ENCODE peak calls at places on chromosomes 7 and 10, in ten cellular contexts. K is neural progenitor cell, Q is thoracic aorta, W is WTC11, R is neural crest cell, X is heart right ventricle, M is A549, T is osteoblast, Z is GM20000, F is left ventricle myocardium inferior. J is an unnamed sample.

GRCh38 chr10:93968452-93969044 is 25.2 kb upstream of the PLCE1 start:
- DNase-seq in X (peak; percentile 47), T (no peak), Q (no peak), W (no peak), R (no peak), F (peak; percentile 38), K (no peak), M (no peak), Z (no peak), J (no peak)

GRCh38 chr10:104472957-104473745 is 119.5 kb downstream of the CFAP58 start:
- DNase-seq in Q (no peak), R (no peak), T (no peak), X (no peak), M (no peak), W (no peak), K (no peak), F (no peak), Z (no peak), J (no peak)

GRCh38 chr7:18798018-18798906 is 302.7 kb downstream of the HDAC9 start:
- DNase-seq in T (no peak), Z (no peak), R (no peak), K (no peak), F (no peak), M (no peak), W (no peak), Q (no peak), X (no peak), J (no peak)

GRCh38 chr10:48968036-48968435 is 28.4 kb upstream of the LRRC18 start:
- DNase-seq in Q (no peak), T (no peak), Z (no peak), F (no peak), X (no peak), K (no peak), W (no peak), M (no peak), R (no peak), J (no peak)

GRCh38 chr7:132154248-132154647 is 422.0 kb downstream of the PLXNA4 start:
- DNase-seq in R (no peak), Z (no peak), Q (no peak), M (no peak), K (no peak), X (no peak), W (no peak), F (no peak), T (no peak), J (no peak)

GRCh38 chr7:47406766-47407129 is 175.2 kb downstream of the TNS3 start:
- DNase-seq in K (no peak), Q (no peak), Z (no peak), R (no peak), T (no peak), X (no peak), M (no peak), W (no peak), F (no peak), J (no peak)

GRCh38 chr10:110337906-110338305 is 33.2 kb upstream of the SMNDC1 start:
- DNase-seq in F (no peak), Q (no peak), M (no peak), K (no peak), R (no peak), Z (no peak), T (no peak), W (no peak), X (no peak), J (no peak)

GRCh38 chr10:64350665-64351064 is 829.5 kb downstream of the REEP3 start:
- DNase-seq in Q (no peak), K (peak; percentile 9), W (no peak), X (no peak), F (no peak), R (no peak), Z (no peak), T (no peak), M (no peak), J (no peak)

GRCh38 chr10:82477776-82478175 is 602.8 kb downstream of the NRG3 start:
- DNase-seq in Q (no peak), R (no peak), M (no peak), Z (no peak), F (no peak), T (no peak), K (no peak), W (no peak), X (no peak), J (no peak)

GRCh38 chr7:7553386-7553785 is 13.3 kb upstream of the MIOS start:
- DNase-seq in F (no peak), K (no peak), Q (no peak), R (no peak), M (no peak), W (no peak), Z (no peak), T (no peak), X (no peak), J (no peak)
- TF ChIP-seq CTCF in F (no peak), K (no peak), Q (no peak), R (no peak), M (no peak), W (no peak), Z (no peak), T (no peak), X (no peak), J (no peak)

GRCh38 chr10:101139421-101139911 is 8.4 kb downstream of the TLX1 start:
- DNase-seq in X (no peak), R (no peak), F (no peak), Q (no peak), K (peak; percentile 84), Z (peak; percentile 31), T (peak; percentile 91), W (peak; percentile 66), M (no peak), J (no peak)
- TF ChIP-seq CTCF in X (no peak), R (peak; percentile 45), F (peak; percentile 50), Q (peak; percentile 7), K (peak; percentile 55), Z (no peak), T (peak; percentile 43), W (peak; percentile 11), M (no peak), J (peak; percentile 65)

GRCh38 chr10:113228570-113228969 is 278.5 kb downstream of the TCF7L2 start:
- DNase-seq in Q (no peak), M (no peak), W (no peak), X (no peak), T (no peak), K (no peak), Z (no peak), F (no peak), R (no peak), J (no peak)

GRCh38 chr10:113230018-113230610 is 280.1 kb downstream of the TCF7L2 start:
- DNase-seq in Z (no peak), Q (no peak), F (no peak), W (no peak), X (no peak), T (no peak), K (no peak), M (no peak), R (no peak), J (no peak)

GRCh38 chr10:113236998-113237397 is 287.0 kb downstream of the TCF7L2 start:
- DNase-seq in K (no peak), F (no peak), W (no peak), R (no peak), T (peak; percentile 67), Z (no peak), X (no peak), M (no peak), Q (no peak), J (no peak)

GRCh38 chr10:113235505-113235904 is 285.5 kb downstream of the TCF7L2 start:
- DNase-seq in M (no peak), W (no peak), Q (no peak), Z (no peak), F (no peak), K (no peak), R (no peak), T (no peak), X (no peak), J (no peak)

DNA sequence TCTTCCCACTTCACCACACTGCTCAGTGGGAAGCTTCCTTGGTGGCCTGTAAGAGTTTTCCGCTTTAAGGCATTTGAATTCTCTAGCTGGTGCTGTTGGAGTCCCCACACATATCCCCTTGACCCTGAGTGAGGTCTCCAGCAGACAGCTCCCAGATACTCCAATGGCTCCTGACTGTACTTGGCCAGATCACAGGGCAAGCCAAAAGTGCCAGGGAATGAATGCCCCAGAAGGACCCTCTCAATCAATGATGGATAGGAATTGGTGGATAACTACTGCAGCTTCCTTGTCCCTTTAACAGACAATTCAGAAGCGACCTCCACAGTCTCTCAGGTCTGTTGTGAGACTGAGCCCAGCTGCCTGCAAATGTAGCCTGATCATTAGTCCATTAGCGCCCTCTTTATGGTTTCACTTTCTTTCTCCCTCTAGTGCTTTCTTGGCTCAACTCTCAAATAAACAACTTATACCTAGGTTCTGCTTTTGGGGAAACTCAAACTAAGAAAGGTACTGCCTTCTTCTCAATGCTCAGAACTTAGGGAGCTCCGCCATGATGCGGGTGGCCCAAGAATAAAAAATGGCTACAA is 283.0 kb downstream of the TCF7L2 start:
- DNase-seq in W (no peak), R (no peak), T (no peak), F (no peak), Z (peak; percentile 23), X (no peak), M (no peak), Q (no peak), K (no peak), J (no peak)
- TF ChIP-seq CTCF in W (no peak), R (no peak), T (no peak), F (no peak), Z (no peak), X (no peak), M (no peak), Q (no peak), K (no peak), J (no peak)

GRCh38 chr10:42827201-42827600 is 44.6 kb downstream of the BMS1 start:
- DNase-seq in K (peak; percentile 66), W (peak; percentile 52), X (no peak), M (no peak), R (no peak), T (no peak), Q (no peak), Z (no peak), F (no peak), J (no peak)
- TF ChIP-seq CTCF in K (peak; percentile 62), W (no peak), X (no peak), M (no peak), R (peak; percentile 27), T (no peak), Q (no peak), Z (no peak), F (peak; percentile 21), J (peak; percentile 35)

J was measured in chondrocyte.